ENCODE peak calls at places on chromosome 10, in four cellular contexts. J is heart right ventricle, B is tibial nerve, Q is spleen. E is an unnamed sample.
A peak's percentile ranks its signal among the peaks of the same experiment; 100 is the strongest.

GRCh38 chr10:107091126-107091525 is 73.4 kb downstream of the SORCS1 start:
- DNase-seq in J (no peak), B (no peak), Q (no peak), E (no peak)

GRCh38 chr10:11322698-11323097 is 288.8 kb downstream of the USP6NL start:
- DNase-seq in J (no peak), B (no peak), Q (no peak), E (no peak)

GRCh38 chr10:88062798-88063472 is 199.5 kb downstream of the PTEN start:
- DNase-seq in J (no peak), B (no peak), Q (no peak), E (no peak)

GRCh38 chr10:96512524-96512991 is 1.2 kb downstream of the TLL2 start:
- DNase-seq in J (peak; percentile 36), B (no peak), Q (no peak), E (peak; percentile 25)

GRCh38 chr10:79930751-79931150 is 18.2 kb downstream of the SFTPD start:
- DNase-seq in J (no peak), B (no peak), Q (no peak), E (no peak)

GRCh38 chr10:28250782-28251181 is 52.1 kb downstream of the MPP7 start:
- DNase-seq in J (no peak), B (no peak), Q (no peak), E (no peak)

GRCh38 chr10:93073539-93074136 is at the start of gene CYP26A1:
- DNase-seq in J (no peak), B (no peak), Q (no peak), E (no peak)

GRCh38 chr10:127293640-127294039 is 97.2 kb upstream of the INSYN2A start:
- DNase-seq in J (no peak), B (no peak), Q (no peak), E (no peak)

GRCh38 chr10:85187047-85187446 is 858.7 kb downstream of the CCSER2 start:
- DNase-seq in J (no peak), B (no peak), Q (no peak), E (no peak)

GRCh38 chr10:103808784-103809183 is 46.6 kb downstream of the SH3PXD2A start:
- DNase-seq in J (no peak), B (no peak), Q (no peak), E (no peak)

GRCh38 chr10:103814104-103814503 is 41.3 kb downstream of the SH3PXD2A start:
- DNase-seq in J (no peak), B (no peak), Q (peak; percentile 34), E (peak; percentile 64)

GRCh38 chr10:103814626-103815370 is 40.6 kb downstream of the SH3PXD2A start:
- DNase-seq in J (no peak), B (no peak), Q (no peak), E (peak; percentile 65)

GRCh38 chr10:103812004-103812403 is 43.4 kb downstream of the SH3PXD2A start:
- DNase-seq in J (no peak), B (no peak), Q (peak; percentile 61), E (peak; percentile 91)

GRCh38 chr10:103812431-103812830 is 42.9 kb downstream of the SH3PXD2A start:
- DNase-seq in J (no peak), B (no peak), Q (peak; percentile 78), E (peak; percentile 53)
- H3K4me1 ChIP-seq in J (peaks cover 52% of the 10 kb centered on the region), B (peaks cover 35% of the 10 kb centered on the region), Q (no peaks in the 10 kb centered on the region), E (peaks cover 10% of the 10 kb centered on the region)

GRCh38 chr10:133257489-133258065 is 19.1 kb downstream of the ADAM8 start:
- DNase-seq in J (peak; percentile 65), B (peak; percentile 63), Q (peak; percentile 92), E (peak; percentile 87)

GRCh38 chr10:133260895-133261725 is 15.6 kb downstream of the ADAM8 start:
- DNase-seq in J (peak; percentile 72), B (no peak), Q (peak; percentile 95), E (peak; percentile 64)

GRCh38 chr10:133259603-133259992 is 17.1 kb downstream of the ADAM8 start:
- DNase-seq in J (no peak), B (no peak), Q (no peak), E (no peak)

GRCh38 chr10:133258066-133258817 is 18.4 kb downstream of the ADAM8 start:
- DNase-seq in J (no peak), B (no peak), Q (peak; percentile 90), E (peak; percentile 73)

GRCh38 chr10:133258818-133259602 is 17.7 kb downstream of the ADAM8 start:
- DNase-seq in J (peak; percentile 72), B (peak; percentile 85), Q (peak; percentile 91), E (peak; percentile 70)
- H3K4me1 ChIP-seq in J (peaks cover 41% of the 10 kb centered on the region), B (peaks cover 32% of the 10 kb centered on the region), Q (peaks cover 43% of the 10 kb centered on the region), E (peaks cover 37% of the 10 kb centered on the region)

GRCh38 chr10:29542723-29543122 is 92.0 kb downstream of the SVIL start:
- DNase-seq in J (no peak), B (no peak), Q (no peak), E (no peak)
- H3K4me1 ChIP-seq in J (peaks cover 83% of the 10 kb centered on the region), B (no peaks in the 10 kb centered on the region), Q (no peaks in the 10 kb centered on the region), E (no peaks in the 10 kb centered on the region)

DNA sequence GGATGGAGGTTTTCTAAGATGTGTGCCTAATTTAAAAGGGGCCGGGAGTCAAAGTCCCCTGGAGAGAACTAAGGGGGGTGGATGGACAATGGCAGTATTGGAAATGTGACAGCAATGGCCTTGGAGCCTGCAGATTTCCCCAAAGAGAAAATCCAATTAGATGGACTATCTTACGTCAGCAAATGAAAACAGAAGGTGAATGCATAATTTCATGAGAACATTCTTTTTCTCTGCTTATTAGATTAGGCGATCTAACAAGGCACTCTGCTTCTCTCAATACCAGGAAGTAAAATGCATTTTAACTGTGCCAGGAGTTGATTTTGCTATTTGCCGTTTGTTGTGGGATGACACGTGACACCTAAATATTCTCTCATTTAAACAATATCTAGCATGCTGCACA is 226.6 kb downstream of the ADAM12 start:
- DNase-seq in J (no peak), B (no peak), Q (no peak), E (no peak)
- H3K4me1 ChIP-seq in J (peaks cover 8% of the 10 kb centered on the region), B (no peaks in the 10 kb centered on the region), Q (no peaks in the 10 kb centered on the region), E (no peaks in the 10 kb centered on the region)

GRCh38 chr10:121595321-121595805 is 2.9 kb downstream of the FGFR2 start:
- DNase-seq in J (no peak), B (no peak), Q (no peak), E (no peak)
- H3K4me1 ChIP-seq in J (peaks cover 19% of the 10 kb centered on the region), B (peaks cover 8% of the 10 kb centered on the region), Q (peaks cover 7% of the 10 kb centered on the region), E (no peaks in the 10 kb centered on the region)

DNA sequence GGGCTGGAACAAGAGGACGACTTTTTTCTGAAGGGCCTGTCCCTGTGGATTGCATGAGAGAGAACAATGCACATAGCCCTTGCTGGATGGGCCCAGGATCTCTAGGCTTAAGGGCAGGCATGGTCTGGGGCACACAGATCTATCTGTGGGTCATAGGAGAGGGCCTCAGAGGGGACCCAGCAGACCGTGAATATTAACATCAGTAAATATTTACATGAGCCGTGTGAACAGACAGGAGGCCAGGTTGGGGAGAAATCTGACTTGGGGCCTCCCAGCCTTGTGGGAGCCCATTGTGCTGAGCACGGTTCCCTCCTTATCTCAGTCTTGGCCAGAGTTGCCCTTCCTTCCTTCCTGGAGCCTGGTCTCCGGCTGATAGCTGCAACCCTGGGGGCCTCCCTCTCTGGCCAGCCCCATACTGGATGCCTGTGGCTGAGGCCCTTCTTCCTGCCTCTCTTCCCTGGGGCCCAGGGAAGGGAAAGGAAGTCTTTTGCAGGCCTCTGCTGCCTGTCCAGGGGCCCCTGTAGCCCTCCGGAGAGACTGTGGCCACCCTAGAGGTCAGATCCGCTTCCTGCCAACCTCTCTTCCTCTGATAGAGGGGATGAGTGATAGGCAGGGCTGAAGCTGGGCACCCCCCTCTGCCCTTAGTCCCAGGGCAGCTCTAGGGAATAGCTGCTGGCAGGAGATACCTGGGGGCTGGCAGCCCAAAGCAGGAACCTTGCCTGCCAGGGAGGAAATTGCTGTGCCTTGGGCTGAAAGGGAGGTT is 44.5 kb upstream of the TRIM8 start:
- DNase-seq in J (peak; percentile 50), B (no peak), Q (peak; percentile 83), E (no peak)
- H3K4me1 ChIP-seq in J (peaks cover 96% of the 10 kb centered on the region), B (peaks cover 27% of the 10 kb centered on the region), Q (peaks cover 43% of the 10 kb centered on the region), E (no peaks in the 10 kb centered on the region)

E was measured in colonic mucosa.